ENCODE peak calls at places on chromosome 2, in six cellular contexts. D is A549, U is ovary, Q is body of pancreas, Y is thyroid gland, K is cardiac muscle cell. S is an unnamed sample.

GRCh38 chr2:211835695-211836094 is 702.9 kb downstream of the ERBB4 start:
- DNase-seq in D (no peak), U (no peak), Q (no peak), Y (no peak), K (no peak), S (no peak)

GRCh38 chr2:17894005-17894404 is 15.5 kb downstream of the KCNS3 start:
- DNase-seq in D (no peak), U (no peak), Q (no peak), Y (no peak), K (no peak), S (no peak)

GRCh38 chr2:83068706-83069105 is 1390.4 kb downstream of the SUCLG1 start:
- DNase-seq in D (no peak), U (no peak), Q (no peak), Y (no peak), K (peak; percentile 74), S (no peak)

GRCh38 chr2:12317853-12318426 is 398.8 kb upstream of the TRIB2 start:
- DNase-seq in D (no peak), U (peak; percentile 50), Q (no peak), Y (no peak), K (peak; percentile 83), S (peak; percentile 42)

GRCh38 chr2:17892726-17893534 is 14.5 kb downstream of the KCNS3 start:
- DNase-seq in D (no peak), U (no peak), Q (no peak), Y (no peak), K (no peak), S (no peak)

GRCh38 chr2:19538411-19538963 is 180.1 kb upstream of the OSR1 start:
- DNase-seq in D (peak; percentile 75), U (no peak), Q (no peak), Y (no peak), K (peak; percentile 97), S (peak; percentile 73)

GRCh38 chr2:174051741-174052638 is 86.8 kb upstream of the SP3 start:
- DNase-seq in D (peak; percentile 73), U (no peak), Q (peak; percentile 33), Y (no peak), K (peak; percentile 82), S (peak; percentile 57)

GRCh38 chr2:229673676-229674075 is 40.7 kb downstream of the DNER start:
- DNase-seq in D (no peak), U (no peak), Q (no peak), Y (no peak), K (no peak), S (no peak)

GRCh38 chr2:106115250-106115649 is 78.9 kb downstream of the UXS1 start:
- DNase-seq in D (peak; percentile 51), U (no peak), Q (no peak), Y (no peak), K (peak; percentile 46), S (no peak)

GRCh38 chr2:184444217-184444616 is 154.1 kb upstream of the ZNF804A start:
- DNase-seq in D (no peak), U (no peak), Q (no peak), Y (no peak), K (no peak), S (no peak)

GRCh38 chr2:20424300-20425290 is 22.3 kb upstream of the RHOB start:
- DNase-seq in D (no peak), U (no peak), Q (no peak), Y (no peak), K (peak; percentile 84), S (peak; percentile 56)

GRCh38 chr2:235523486-235524150 is 29.8 kb downstream of the AGAP1 start:
- DNase-seq in D (no peak), U (no peak), Q (no peak), Y (no peak), K (no peak), S (no peak)

GRCh38 chr2:150487537-150488429 is at the start of gene RND3:
- DNase-seq in D (peak; percentile 86), U (peak; percentile 92), Q (peak; percentile 95), Y (peak; percentile 98), K (peak; percentile 99), S (peak; percentile 93)

GRCh38 chr2:8821276-8822217 is 15.9 kb downstream of the KIDINS220 start:
- DNase-seq in D (no peak), U (peak; percentile 32), Q (peak; percentile 81), Y (peak; percentile 8), K (peak; percentile 85), S (no peak)

GRCh38 chr2:72041638-72042111 is 106.0 kb downstream of the CYP26B1 start:
- DNase-seq in D (no peak), U (no peak), Q (no peak), Y (no peak), K (peak; percentile 18), S (no peak)

GRCh38 chr2:193990868-193991267 is 1666.2 kb upstream of the SLC39A10 start:
- DNase-seq in D (no peak), U (no peak), Q (no peak), Y (no peak), K (no peak), S (no peak)

GRCh38 chr2:189002079-189002478 is 27.9 kb downstream of the COL3A1 start:
- DNase-seq in D (peak; percentile 9), U (no peak), Q (no peak), Y (no peak), K (peak; percentile 76), S (no peak)

GRCh38 chr2:157856157-157856455 is 20.0 kb downstream of the ACVR1 start:
- DNase-seq in D (no peak), U (no peak), Q (no peak), Y (no peak), K (no peak), S (no peak)

GRCh38 chr2:240310645-240311044 is 124.8 kb upstream of the GPC1 start:
- DNase-seq in D (no peak), U (no peak), Q (no peak), Y (no peak), K (no peak), S (no peak)

GRCh38 chr2:187934692-187935091 is 357.0 kb upstream of the GULP1 start:
- DNase-seq in D (no peak), U (no peak), Q (no peak), Y (no peak), K (no peak), S (no peak)

GRCh38 chr2:69566669-69567068 is 76.9 kb downstream of the AAK1 start:
- DNase-seq in D (no peak), U (no peak), Q (no peak), Y (no peak), K (no peak), S (no peak)

GRCh38 chr2:10237392-10238321 is 65.0 kb upstream of the HPCAL1 start:
- DNase-seq in D (no peak), U (no peak), Q (no peak), Y (no peak), K (no peak), S (peak; percentile 38)

GRCh38 chr2:85741811-85742507 is 11.8 kb upstream of the ATOH8 start:
- DNase-seq in D (peak; percentile 73), U (peak; percentile 81), Q (peak; percentile 48), Y (peak; percentile 79), K (peak; percentile 92), S (peak; percentile 47)

DNA sequence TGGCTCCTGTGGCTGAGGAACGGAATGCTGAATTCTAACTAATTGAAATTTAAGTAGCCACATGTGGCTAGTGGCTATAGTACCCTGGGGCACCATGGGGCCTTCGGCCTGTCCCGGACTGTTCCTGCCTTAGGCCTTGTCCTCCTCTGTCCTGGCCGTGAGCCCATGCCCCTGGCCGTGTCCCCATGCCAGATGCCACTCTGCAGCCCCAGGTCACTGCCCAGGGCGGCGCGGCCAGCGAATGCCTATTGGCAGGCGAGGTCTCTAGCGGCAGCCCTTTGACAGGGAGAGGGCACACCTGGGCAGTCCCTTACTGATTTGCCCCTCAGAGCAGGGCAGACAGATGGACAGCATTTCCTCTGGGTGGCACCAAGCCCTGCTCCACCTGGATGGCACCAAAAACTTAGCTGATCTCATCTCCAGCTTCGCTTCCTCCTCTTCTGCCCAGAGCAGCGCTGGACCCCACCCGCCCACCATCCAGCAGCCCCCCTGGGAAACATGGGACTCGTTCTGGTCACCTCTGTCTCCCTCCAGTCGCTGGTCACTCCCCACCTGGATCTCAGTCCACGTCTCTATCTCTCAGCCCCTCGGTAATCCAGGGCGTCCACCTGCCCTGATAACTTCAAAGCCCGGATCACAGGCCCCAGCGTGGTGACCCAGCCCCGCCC is 1.1 kb upstream of the DGKD start:
- DNase-seq in D (no peak), U (peak; percentile 54), Q (no peak), Y (no peak), K (no peak), S (no peak)
- H3K4me1 ChIP-seq in D (peaks cover 69% of the 10 kb centered on the region), U (peaks cover 12% of the 10 kb centered on the region), Q (peaks cover 23% of the 10 kb centered on the region), Y (peaks cover 15% of the 10 kb centered on the region), K (peaks cover 18% of the 10 kb centered on the region), S (peaks cover 41% of the 10 kb centered on the region)

DNA sequence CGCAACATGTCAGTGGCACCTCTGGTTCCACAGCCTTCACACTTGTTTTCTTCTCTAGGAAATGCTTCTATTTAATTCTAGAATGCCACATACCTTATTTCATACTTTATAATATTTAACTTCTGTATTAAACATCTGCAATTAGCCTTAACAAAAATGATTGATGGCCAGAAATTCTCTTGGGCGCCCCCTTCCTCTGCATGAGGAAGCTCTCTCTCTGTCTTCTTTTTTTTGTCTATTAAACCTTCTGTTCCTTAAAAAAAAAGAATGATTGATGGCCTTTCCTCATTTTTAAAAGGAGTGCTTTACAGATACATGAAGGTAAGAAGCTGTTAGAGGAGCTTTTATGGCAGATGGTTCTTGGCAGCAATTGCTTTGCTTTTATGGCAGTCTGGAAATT is 526.8 kb downstream of the SLC4A3 start:
- DNase-seq in D (no peak), U (no peak), Q (no peak), Y (no peak), K (no peak), S (no peak)
- TF ChIP-seq CTCF in D (peak; percentile 15), U (no peak), Q (no peak), Y (no peak), K (no peak), S (no peak)

DNA sequence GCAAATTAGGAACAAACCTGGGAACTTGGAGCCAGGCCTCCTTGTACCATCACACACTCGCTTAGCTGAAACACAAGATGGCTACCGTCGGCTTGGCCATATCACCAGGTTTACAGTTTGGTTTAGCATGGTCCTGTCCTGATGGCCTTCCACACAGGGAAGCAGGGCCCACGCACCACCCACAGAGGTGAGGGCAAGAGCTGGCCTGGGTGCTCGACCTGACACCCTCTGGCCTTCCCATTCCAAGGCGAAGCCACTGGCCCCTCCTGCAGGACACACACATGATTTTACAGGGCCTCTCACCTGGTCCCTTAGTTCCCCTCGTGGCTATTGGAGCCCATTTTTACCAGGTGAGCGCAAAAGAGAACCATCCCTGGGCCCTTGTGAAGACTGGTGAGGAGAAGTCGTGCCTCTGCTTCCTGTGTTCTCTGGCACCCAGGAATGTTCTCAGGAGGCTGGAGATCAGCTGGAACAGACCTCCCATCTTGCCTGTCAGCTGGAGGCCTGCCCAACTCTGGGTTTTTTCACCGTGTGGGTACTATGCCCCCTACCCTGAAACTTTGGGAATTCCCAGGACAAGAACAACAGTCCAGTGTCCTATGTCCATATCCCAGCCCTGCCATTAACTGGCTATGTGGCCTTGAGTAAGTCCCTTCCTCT is 53.0 kb upstream of the FOSL2 start:
- DNase-seq in D (no peak), U (no peak), Q (no peak), Y (no peak), K (peak; percentile 48), S (peak; percentile 25)
- H3K4me1 ChIP-seq in D (peaks cover 38% of the 10 kb centered on the region), U (peaks cover 17% of the 10 kb centered on the region), Q (peaks cover 33% of the 10 kb centered on the region), Y (no peaks in the 10 kb centered on the region), K (peaks cover 3% of the 10 kb centered on the region), S (peaks cover 4% of the 10 kb centered on the region)

DNA sequence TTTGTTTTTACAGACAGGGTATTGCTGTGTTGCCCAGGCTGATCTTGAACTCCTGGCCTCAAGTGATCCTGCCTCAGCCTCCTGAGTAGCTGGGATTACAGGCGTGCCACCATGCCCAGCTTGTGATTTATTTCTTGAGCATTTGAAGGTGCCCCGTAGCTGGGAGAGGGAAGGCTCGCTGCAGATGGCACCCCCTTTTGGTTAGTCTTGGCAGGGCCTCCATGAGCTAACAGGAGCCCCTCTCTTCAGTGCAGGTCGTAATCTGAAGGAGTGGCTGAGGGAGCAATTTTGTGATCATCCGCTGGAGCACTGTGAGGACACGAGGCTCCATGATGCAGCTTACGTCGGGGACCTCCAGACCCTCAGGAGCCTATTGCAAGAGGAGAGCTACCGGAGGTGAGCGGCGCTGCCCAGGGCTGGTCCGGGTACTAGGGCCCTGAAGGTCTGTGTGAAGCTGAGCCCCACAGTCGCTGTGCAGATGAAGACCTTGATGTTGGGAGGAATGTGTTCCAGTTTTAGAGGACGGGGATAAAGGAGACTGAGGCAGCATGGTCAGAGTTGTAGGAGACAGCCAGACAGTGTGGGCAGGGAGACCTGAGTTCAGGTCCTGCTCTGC is 6.7 kb downstream of the ASB1 start:
- DNase-seq in D (no peak), U (no peak), Q (no peak), Y (no peak), K (no peak), S (no peak)
- TF ChIP-seq CTCF in D (no peak), U (no peak), Q (no peak), Y (no peak), K (no peak), S (no peak)

S was measured in mucosa of descending colon.